ENCODE peak calls at places on chromosome 1, in nine cellular contexts. B is ovary; O is psoas muscle; E is spleen; Z is thoracic aorta; I is CD8-positive, alpha-beta T cell; K is fibroblast of lung; G is MM.1S; D is lower lobe of right lung. M is an unnamed sample. For H3K36me3, the result is how much of the 10 kb centered on the place peaks cover.

GRCh38 chr1:29697391-29697780 is 461.1 kb downstream of the PTPRU start:
- DNase-seq in B (no peak), O (no peak), E (no peak), Z (no peak), I (no peak), K (no peak), G (no peak), D (no peak), M (no peak)

GRCh38 chr1:206963119-206963712 is 7.0 kb downstream of the FCAMR start:
- DNase-seq in B (no peak), O (no peak), E (no peak), Z (no peak), I (no peak), K (peak), G (no peak), D (no peak), M (no peak)

GRCh38 chr1:199247891-199248290 is 609.1 kb downstream of the PTPRC start:
- DNase-seq in B (no peak), O (no peak), E (no peak), Z (no peak), I (no peak), K (no peak), G (no peak), D (no peak), M (no peak)

GRCh38 chr1:77536813-77537212 is 145.6 kb downstream of the ZZZ3 start:
- DNase-seq in B (no peak), O (no peak), E (no peak), Z (no peak), I (no peak), K (peak), G (no peak), D (no peak), M (peak)

GRCh38 chr1:242522304-242522945 is 2.1 kb downstream of the PLD5 start:
- DNase-seq in B (no peak), O (no peak), E (no peak), Z (no peak), I (no peak), K (peak), G (no peak), D (no peak), M (no peak)

GRCh38 chr1:67814121-67814772 is 19.0 kb downstream of the GNG12 start:
- DNase-seq in B (no peak), O (no peak), E (no peak), Z (no peak), I (no peak), K (peak), G (no peak), D (no peak), M (no peak)

GRCh38 chr1:186188004-186188539 is 187.0 kb downstream of the TPR start:
- DNase-seq in B (no peak), O (no peak), E (no peak), Z (no peak), I (no peak), K (peak), G (no peak), D (no peak), M (peak)

GRCh38 chr1:41238311-41239094 is 3.6 kb downstream of the SCMH1 start:
- DNase-seq in B (no peak), O (no peak), E (no peak), Z (no peak), I (no peak), K (peak), G (no peak), D (no peak), M (no peak)

GRCh38 chr1:243292117-243292516 is 36.3 kb downstream of the SDCCAG8 start:
- DNase-seq in B (no peak), O (no peak), E (no peak), Z (no peak), I (no peak), K (no peak), G (no peak), D (no peak), M (no peak)

DNA sequence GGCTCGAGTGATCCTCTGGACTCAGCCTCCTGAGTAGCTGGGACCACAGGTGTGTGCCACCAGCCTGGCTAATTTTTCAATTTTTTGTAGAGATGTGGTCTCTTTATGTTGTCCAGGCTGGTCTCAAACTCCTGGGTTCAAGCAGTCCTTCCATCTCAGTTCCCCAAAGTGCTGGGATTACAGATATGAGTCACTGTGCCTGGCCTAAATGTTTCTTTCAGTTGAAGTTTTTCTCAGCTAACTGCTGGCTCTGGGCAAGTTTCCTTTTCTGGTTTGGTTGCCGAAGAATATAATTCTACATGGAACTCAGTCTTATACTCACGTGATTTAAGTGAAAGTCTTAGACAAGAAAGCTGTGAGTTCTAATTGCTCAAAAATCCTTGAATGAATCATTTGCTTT is 57.0 kb downstream of the SASS6 start:
- DNase-seq in B (no peak), O (no peak), E (no peak), Z (no peak), I (no peak), K (no peak), G (no peak), D (no peak), M (no peak)
- H3K36me3 ChIP-seq in B (under half), O (under half), E (half or more), Z (under half), I (under half), K (under half), G (under half), D (half or more), M (under half)

GRCh38 chr1:167428418-167428817 is 89.9 kb downstream of the CD247 start:
- DNase-seq in B (no peak), O (no peak), E (no peak), Z (no peak), I (no peak), K (peak), G (no peak), D (no peak), M (no peak)

GRCh38 chr1:167427843-167428242 is 90.5 kb downstream of the CD247 start:
- DNase-seq in B (no peak), O (no peak), E (no peak), Z (no peak), I (no peak), K (peak), G (no peak), D (no peak), M (no peak)

GRCh38 chr1:167424038-167424619 is 94.2 kb downstream of the CD247 start:
- DNase-seq in B (no peak), O (no peak), E (no peak), Z (no peak), I (no peak), K (no peak), G (no peak), D (no peak), M (no peak)

GRCh38 chr1:167426716-167427115 is 91.6 kb downstream of the CD247 start:
- DNase-seq in B (no peak), O (no peak), E (no peak), Z (no peak), I (no peak), K (no peak), G (no peak), D (no peak), M (no peak)

GRCh38 chr1:167425482-167425881 is 92.8 kb downstream of the CD247 start:
- DNase-seq in B (no peak), O (no peak), E (no peak), Z (no peak), I (no peak), K (no peak), G (no peak), D (no peak), M (no peak)
- TF ChIP-seq CTCF in B (no peak), O (no peak), E (no peak), Z (no peak), I (no peak), K (no peak), G (no peak), D (no peak), M (no peak)

GRCh38 chr1:21220815-21221214 is 44.1 kb upstream of the EIF4G3 start:
- DNase-seq in B (no peak), O (no peak), E (no peak), Z (no peak), I (no peak), K (peak), G (no peak), D (no peak), M (no peak)
- H3K36me3 ChIP-seq in B (under half), O (under half), E (half or more), Z (half or more), I (under half), K (under half), G (under half), D (half or more), M (under half)

GRCh38 chr1:45071567-45071966 is 59.5 kb downstream of the UROD start:
- DNase-seq in B (no peak), O (no peak), E (no peak), Z (no peak), I (no peak), K (no peak), G (no peak), D (no peak), M (no peak)
- TF ChIP-seq CTCF in B (no peak), O (no peak), E (no peak), Z (no peak), I (no peak), K (no peak), G (no peak), D (no peak), M (no peak)

DNA sequence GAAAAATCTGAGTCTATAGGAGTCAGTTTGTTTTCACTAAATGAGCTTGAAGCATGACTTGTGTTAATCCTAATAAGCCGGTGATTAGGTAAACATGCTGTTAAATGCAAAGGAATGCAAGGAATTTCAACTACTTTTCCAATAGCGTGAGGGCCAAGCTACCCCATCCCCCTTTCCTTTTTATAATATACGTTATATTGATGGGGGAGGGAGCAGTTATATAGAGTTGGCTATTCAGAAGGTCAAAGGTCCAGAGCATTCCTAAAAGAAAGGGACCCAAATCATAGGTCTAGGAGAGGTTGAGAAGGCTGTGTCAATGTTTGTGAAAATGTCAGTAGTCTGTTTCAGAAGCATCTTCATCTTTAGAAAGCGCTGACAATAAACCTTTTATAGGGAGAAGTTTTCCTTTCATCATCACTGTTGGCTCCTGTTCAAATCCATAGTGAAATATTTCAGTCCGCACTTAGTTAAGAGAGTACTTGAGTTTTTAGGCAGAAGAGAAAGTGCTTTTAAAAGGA is 3.8 kb downstream of the CCN1 start:
- DNase-seq in B (no peak), O (no peak), E (no peak), Z (no peak), I (no peak), K (peak), G (no peak), D (no peak), M (no peak)
- H3K36me3 ChIP-seq in B (under half), O (under half), E (under half), Z (under half), I (under half), K (under half), G (under half), D (under half), M (under half)

GRCh38 chr1:150926094-150926741 is at the start of gene SETDB1:
- DNase-seq in B (peak), O (peak), E (peak), Z (peak), I (peak), K (peak), G (peak), D (peak), M (peak)
- TF ChIP-seq CTCF in B (peak), O (no peak), E (no peak), Z (no peak), I (no peak), K (no peak), G (no peak), D (peak), M (no peak)

GRCh38 chr1:17434016-17434415 is 5.5 kb downstream of the RCC2 start:
- DNase-seq in B (no peak), O (no peak), E (no peak), Z (no peak), I (no peak), K (no peak), G (no peak), D (no peak), M (no peak)
- H3K36me3 ChIP-seq in B (under half), O (under half), E (half or more), Z (under half), I (under half), K (under half), G (under half), D (under half), M (under half)

DNA sequence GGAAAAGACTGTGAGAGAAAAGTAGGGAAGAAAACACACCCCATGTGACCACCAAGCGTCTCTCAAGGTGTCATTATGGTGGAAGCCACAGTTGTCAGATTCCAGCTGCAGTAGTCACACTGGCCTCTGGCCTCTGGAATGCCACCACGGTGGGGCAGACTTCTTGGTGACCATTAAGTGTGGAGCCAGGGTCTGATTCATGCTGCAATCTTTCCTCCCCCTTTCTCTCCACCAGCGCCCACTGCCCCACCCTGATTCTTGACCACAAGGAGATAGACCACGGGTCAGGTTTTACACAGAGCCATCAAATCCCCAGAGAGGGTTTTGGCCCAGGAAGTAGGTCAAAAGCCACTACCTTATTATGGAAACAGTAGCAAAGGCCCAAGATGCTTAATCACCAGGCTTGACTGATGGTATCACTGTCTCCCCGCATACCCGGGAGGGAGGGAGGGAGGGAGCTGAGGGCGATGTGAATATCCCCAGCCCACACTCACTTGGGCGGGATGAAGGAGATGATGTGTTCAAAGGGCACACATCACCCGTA is 52.7 kb upstream of the GRHL3 start:
- DNase-seq in B (no peak), O (peak), E (no peak), Z (no peak), I (no peak), K (peak), G (no peak), D (no peak), M (peak)
- TF ChIP-seq CTCF in B (no peak), O (no peak), E (no peak), Z (no peak), I (no peak), K (no peak), G (no peak), D (no peak), M (peak)

GRCh38 chr1:247156787-247157232 is 15.0 kb downstream of the ZNF124 start:
- DNase-seq in B (no peak), O (no peak), E (no peak), Z (no peak), I (no peak), K (peak), G (no peak), D (no peak), M (no peak)
- H3K36me3 ChIP-seq in B (under half), O (under half), E (half or more), Z (under half), I (under half), K (under half), G (under half), D (under half), M (under half)